ENCODE peak calls at places on chromosomes 2 and 18, in four cellular contexts. B, I, X and Y are unnamed samples.
A peak's percentile ranks its signal among the peaks of the same experiment; 100 is the strongest.

GRCh38 chr2:119517433-119517832 is 6.8 kb downstream of the SCTR start:
- DNase-seq in I (peak; percentile 10), X (peak; percentile 29), B (no peak), Y (no peak)

GRCh38 chr2:222709191-222709891 is 37.9 kb downstream of the MOGAT1 start:
- DNase-seq in I (peak; percentile 99), X (peak; percentile 100), B (peak; percentile 75), Y (peak; percentile 94)

GRCh38 chr2:184824597-184824996 is 226.3 kb downstream of the ZNF804A start:
- DNase-seq in I (no peak), X (no peak), B (no peak), Y (no peak)

GRCh38 chr2:172484253-172484652 is 56.9 kb downstream of the ITGA6 start:
- DNase-seq in X (no peak), I (peak; percentile 19), B (no peak), Y (peak; percentile 23)

GRCh38 chr18:9506046-9506792 is 30.9 kb downstream of the RALBP1 start:
- DNase-seq in X (no peak), I (no peak), B (no peak), Y (peak; percentile 11)

GRCh38 chr2:126891681-126892500 is 6.8 kb upstream of the TEX51 start:
- DNase-seq in X (no peak), I (no peak), B (no peak), Y (no peak)

GRCh38 chr2:241235396-241235795 is 46.9 kb downstream of the ANO7 start:
- DNase-seq in X (no peak), B (no peak), I (no peak), Y (no peak)

GRCh38 chr2:206433686-206434085 is 9.6 kb upstream of the ADAM23 start:
- DNase-seq in X (no peak), B (no peak), I (no peak), Y (no peak)

GRCh38 chr2:36333350-36334012 is 22.1 kb upstream of the CRIM1 start:
- DNase-seq in X (no peak), B (no peak), I (no peak), Y (no peak)

GRCh38 chr2:128477026-128477820 is 158.6 kb upstream of the HS6ST1 start:
- DNase-seq in X (no peak), I (no peak), B (no peak), Y (no peak)

GRCh38 chr2:195898505-195898904 is 170.1 kb downstream of the DNAH7 start:
- DNase-seq in B (peak; percentile 88), X (peak; percentile 99), I (peak; percentile 99), Y (peak; percentile 100)

GRCh38 chr2:117618607-117619006 is 195.9 kb upstream of the DDX18 start:
- DNase-seq in I (no peak), B (no peak), X (no peak), Y (no peak)

GRCh38 chr2:17620841-17621240 is 80.3 kb downstream of the VSNL1 start:
- DNase-seq in X (no peak), B (no peak), I (no peak), Y (peak; percentile 53)

GRCh38 chr2:175490306-175490705 is 308.8 kb upstream of the ATP5MC3 start:
- DNase-seq in B (no peak), I (no peak), X (no peak), Y (no peak)

GRCh38 chr2:98715812-98716451 is 15.0 kb downstream of the MGAT4A start:
- DNase-seq in I (no peak), X (no peak), B (no peak), Y (no peak)

GRCh38 chr2:120314656-120315366 is 31.1 kb upstream of the INHBB start:
- DNase-seq in B (peak; percentile 18), X (no peak), I (no peak), Y (no peak)

GRCh38 chr2:88398122-88398655 is 54.3 kb downstream of the FOXI3 start:
- DNase-seq in X (no peak), B (no peak), I (no peak), Y (no peak)

GRCh38 chr2:179226203-179226960 is 38.2 kb downstream of the SESTD1 start:
- DNase-seq in X (no peak), B (peak; percentile 51), I (no peak), Y (no peak)

GRCh38 chr18:23337599-23338444 is 115.3 kb upstream of the RIOK3 start:
- DNase-seq in X (peak; percentile 61), B (no peak), I (no peak), Y (peak; percentile 55)

GRCh38 chr2:216508229-216508628 is 9.6 kb downstream of the RPL37A start:
- DNase-seq in X (no peak), I (no peak), B (no peak), Y (no peak)

GRCh38 chr2:39631715-39632114 is 34.0 kb upstream of the TMEM178A start:
- DNase-seq in B (no peak), I (peak; percentile 94), X (peak; percentile 99), Y (peak; percentile 80)

GRCh38 chr2:165203689-165204559 is at the start of gene SCN3A:
- DNase-seq in I (peak; percentile 10), X (peak; percentile 15), B (peak; percentile 41), Y (peak; percentile 39)

GRCh38 chr2:95377724-95378123 is 24.8 kb upstream of the FAHD2A start:
- DNase-seq in X (no peak), B (no peak), I (no peak), Y (no peak)

GRCh38 chr2:95381212-95382127 is 21.0 kb upstream of the FAHD2A start:
- DNase-seq in B (no peak), X (no peak), I (no peak), Y (no peak)

GRCh38 chr2:95380731-95381130 is 21.8 kb upstream of the FAHD2A start:
- DNase-seq in I (no peak), B (no peak), X (no peak), Y (no peak)

GRCh38 chr2:95380280-95380679 is 22.2 kb upstream of the FAHD2A start:
- DNase-seq in B (no peak), X (no peak), I (no peak), Y (no peak)

DNA sequence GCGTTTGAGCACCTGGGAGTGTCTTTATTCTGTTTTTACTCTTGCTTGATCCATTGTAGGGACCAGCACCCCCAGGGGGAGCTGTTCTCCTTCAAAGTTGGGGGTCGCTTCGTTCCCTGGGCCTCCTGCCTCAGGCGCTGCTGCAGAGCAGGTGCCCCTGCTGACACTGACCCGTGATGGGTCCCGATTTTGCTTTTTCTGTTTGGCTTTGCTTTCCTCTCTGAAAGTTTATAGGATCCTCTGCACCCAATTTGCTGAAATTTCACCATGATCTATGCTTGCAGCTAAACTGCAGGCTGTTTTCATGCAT is 22.9 kb upstream of the FAHD2A start:
- DNase-seq in I (no peak), X (no peak), B (no peak), Y (no peak)
- TF ChIP-seq CTCF in I (peak; percentile 5), X (peak; percentile 55), B (no peak), Y (peak; percentile 29)

GRCh38 chr2:234247453-234248180 is 197.1 kb downstream of the SPP2 start:
- DNase-seq in X (no peak), B (no peak), I (no peak), Y (no peak)

GRCh38 chr2:234252766-234253165 is 202.3 kb downstream of the SPP2 start:
- DNase-seq in I (no peak), B (no peak), X (no peak), Y (no peak)

GRCh38 chr2:234251326-234252271 is 201.1 kb downstream of the SPP2 start:
- DNase-seq in I (peak; percentile 98), B (no peak), X (peak; percentile 96), Y (peak; percentile 100)

GRCh38 chr2:234249006-234249405 is 198.5 kb downstream of the SPP2 start:
- DNase-seq in I (no peak), B (no peak), X (no peak), Y (no peak)

GRCh38 chr2:234249873-234250272 is 199.4 kb downstream of the SPP2 start:
- DNase-seq in X (peak; percentile 54), I (peak; percentile 84), B (no peak), Y (peak; percentile 46)
- H3K4me3 ChIP-seq in X (no peak overlapping the region), I (no peak overlapping the region), B (no peak overlapping the region), Y (no peak overlapping the region)

DNA sequence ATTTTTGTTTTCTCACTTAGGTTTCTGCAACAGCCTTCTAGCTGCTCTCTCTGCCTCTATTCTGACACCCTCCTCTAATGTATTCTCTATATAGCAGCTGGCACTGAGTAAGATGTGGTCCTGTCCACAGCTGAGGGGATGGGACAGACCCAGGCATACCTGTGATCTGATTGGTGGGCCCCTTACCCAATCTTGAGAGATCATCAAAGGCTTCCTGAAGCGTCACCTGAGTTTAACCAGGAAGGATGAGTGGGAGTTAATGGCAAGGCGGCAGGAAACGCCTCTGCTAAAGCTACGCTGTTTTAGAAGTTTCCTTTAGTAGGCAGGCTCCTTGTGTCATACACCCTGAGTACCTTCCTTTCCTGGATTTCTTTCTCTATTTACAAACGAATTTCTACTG is 5.7 kb upstream of the TET3 start:
- DNase-seq in X (no peak), B (no peak), I (no peak), Y (no peak)
- TF ChIP-seq CTCF in X (no peak), B (no peak), I (no peak), Y (no peak)

GRCh38 chr18:65056575-65056974 is 694.2 kb upstream of the CDH7 start:
- DNase-seq in B (no peak), X (no peak), I (no peak), Y (no peak)

GRCh38 chr18:65057439-65058083 is 693.3 kb upstream of the CDH7 start:
- DNase-seq in I (no peak), X (no peak), B (no peak), Y (no peak)
- H3K4me3 ChIP-seq in I (no peak overlapping the region), X (no peak overlapping the region), B (no peak overlapping the region), Y (no peak overlapping the region)

GRCh38 chr2:35199298-35199697 is 1156.3 kb upstream of the CRIM1 start:
- DNase-seq in X (no peak), B (no peak), I (no peak), Y (no peak)
- TF ChIP-seq CTCF in X (no peak), B (no peak), I (no peak), Y (no peak)

DNA sequence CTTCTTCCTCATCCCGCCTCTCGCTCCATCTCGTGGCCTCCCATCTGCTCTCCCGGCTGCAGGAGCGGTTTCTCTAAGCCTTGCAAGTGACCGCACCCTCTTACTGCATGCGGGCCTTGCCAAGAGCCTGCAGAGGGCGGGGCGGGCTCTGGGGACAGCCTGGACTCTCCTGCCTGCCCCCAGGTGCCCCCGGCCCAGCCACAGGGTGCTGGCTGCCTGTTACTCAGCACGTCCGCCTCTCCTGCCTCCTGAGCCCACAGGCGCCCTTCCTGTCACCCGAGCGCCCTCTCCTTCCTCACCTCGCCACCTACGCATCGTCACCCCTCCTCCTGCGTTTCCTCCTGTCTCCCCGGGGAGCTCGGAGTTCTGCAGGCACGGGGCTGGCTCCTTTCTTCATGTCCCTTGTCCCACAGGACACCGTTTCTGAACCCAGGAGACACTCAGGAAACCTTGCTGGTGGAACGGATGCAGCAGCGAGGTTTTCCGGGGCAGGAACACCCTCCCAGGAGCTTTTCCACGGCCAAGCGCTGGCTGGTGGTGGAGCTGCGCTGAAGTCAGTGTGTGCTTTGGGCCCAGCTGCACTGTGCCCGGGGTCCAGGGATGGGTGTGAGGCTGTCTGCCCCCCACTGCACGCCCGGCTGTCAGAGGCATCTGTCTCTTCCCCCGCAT is 28.5 kb downstream of the HPCAL1 start:
- DNase-seq in X (no peak), I (no peak), B (no peak), Y (no peak)
- H3K4me3 ChIP-seq in X (no peak overlapping the region), I (no peak overlapping the region), B (peak overlapping the region; percentile 8), Y (no peak overlapping the region)

DNA sequence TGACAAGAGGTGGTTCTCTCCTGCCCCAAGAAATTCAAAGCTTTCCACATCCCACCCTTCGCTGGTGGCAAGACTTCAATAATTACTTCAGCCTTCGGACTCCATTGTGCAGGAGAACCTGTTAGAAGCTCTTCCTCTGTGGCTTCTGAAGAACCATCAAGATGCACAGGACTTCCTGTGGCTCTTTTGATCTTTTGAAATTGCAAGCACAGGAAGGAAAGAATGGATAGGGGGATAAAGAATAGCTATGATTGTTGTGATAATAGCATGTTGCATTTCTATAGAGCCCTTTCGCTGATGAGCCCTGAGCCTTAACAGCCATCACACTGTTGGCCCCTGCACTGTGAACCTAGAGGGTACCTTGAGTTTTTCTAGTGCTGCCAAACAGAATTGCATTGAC is 7.4 kb downstream of the EPAS1 start:
- DNase-seq in I (no peak), X (no peak), B (no peak), Y (no peak)
- TF ChIP-seq CTCF in I (no peak), X (no peak), B (no peak), Y (no peak)